ENCODE peak calls at places on chromosomes 13 and 19, in four cellular contexts. One of them, this sample, is unnamed.

GRCh38 chr19:29255912-29256311 is 43.0 kb upstream of the UQCRFS1 start:
- DNase-seq in GF-D8: no peak
- DNase-seq in endothelial cell of umbilical vein: no peak
- DNase-seq in PC-9: no peak
- DNase-seq in this sample: no peak

GRCh38 chr13:46679369-46680180 is 117.4 kb downstream of the ESD start:
- DNase-seq in PC-9: no peak
- DNase-seq in GF-D8: no peak
- DNase-seq in endothelial cell of umbilical vein: no peak
- DNase-seq in this sample: no peak

GRCh38 chr13:22703601-22704209 is 477.1 kb upstream of the SGCG start:
- DNase-seq in GF-D8: no peak
- DNase-seq in endothelial cell of umbilical vein: no peak
- DNase-seq in PC-9: no peak
- DNase-seq in this sample: no peak

GRCh38 chr13:52852444-52852843 is 4.0 kb upstream of the PCDH8 start:
- DNase-seq in PC-9: no peak
- DNase-seq in endothelial cell of umbilical vein: no peak
- DNase-seq in GF-D8: no peak
- DNase-seq in this sample: no peak

GRCh38 chr13:42720116-42720857 is 61.1 kb upstream of the FAM216B start:
- DNase-seq in PC-9: peak; percentile 51
- DNase-seq in GF-D8: no peak
- DNase-seq in endothelial cell of umbilical vein: peak; percentile 2
- DNase-seq in this sample: peak; percentile 89

GRCh38 chr19:6073858-6074708 is 36.2 kb downstream of the RFX2 start:
- DNase-seq in GF-D8: no peak
- DNase-seq in endothelial cell of umbilical vein: no peak
- DNase-seq in PC-9: no peak
- DNase-seq in this sample: no peak

GRCh38 chr13:50713849-50714248 is 129.6 kb downstream of the DLEU7 start:
- DNase-seq in endothelial cell of umbilical vein: no peak
- DNase-seq in GF-D8: peak; percentile 99
- DNase-seq in PC-9: no peak
- DNase-seq in this sample: peak; percentile 97

GRCh38 chr19:1410136-1410786 is 2.9 kb downstream of the DAZAP1 start:
- DNase-seq in endothelial cell of umbilical vein: peak; percentile 35
- DNase-seq in PC-9: no peak
- DNase-seq in GF-D8: no peak
- DNase-seq in this sample: no peak

GRCh38 chr19:35639321-35639639 is 2.3 kb upstream of the ETV2 start:
- DNase-seq in PC-9: no peak
- DNase-seq in endothelial cell of umbilical vein: no peak
- DNase-seq in GF-D8: no peak
- DNase-seq in this sample: no peak

GRCh38 chr13:38044067-38044466 is 174.5 kb upstream of the TRPC4 start:
- DNase-seq in GF-D8: no peak
- DNase-seq in endothelial cell of umbilical vein: no peak
- DNase-seq in PC-9: no peak
- DNase-seq in this sample: no peak

GRCh38 chr13:78660130-78660857 is 1.3 kb upstream of the OBI1 start:
- DNase-seq in GF-D8: no peak
- DNase-seq in endothelial cell of umbilical vein: peak; percentile 11
- DNase-seq in PC-9: no peak
- DNase-seq in this sample: no peak

GRCh38 chr19:33465834-33466233 is 55.8 kb downstream of the PEPD start:
- DNase-seq in PC-9: no peak
- DNase-seq in GF-D8: no peak
- DNase-seq in endothelial cell of umbilical vein: no peak
- DNase-seq in this sample: no peak

GRCh38 chr19:6005321-6006069 is 27.6 kb upstream of the RANBP3 start:
- DNase-seq in PC-9: no peak
- DNase-seq in GF-D8: no peak
- DNase-seq in endothelial cell of umbilical vein: no peak
- DNase-seq in this sample: no peak

GRCh38 chr13:60716296-60716695 is 319.3 kb downstream of the TDRD3 start:
- DNase-seq in GF-D8: no peak
- DNase-seq in endothelial cell of umbilical vein: no peak
- DNase-seq in PC-9: no peak
- DNase-seq in this sample: no peak

GRCh38 chr19:55345818-55346724 is 6.4 kb downstream of the KMT5C start:
- DNase-seq in GF-D8: no peak
- DNase-seq in endothelial cell of umbilical vein: no peak
- DNase-seq in PC-9: peak; percentile 85
- DNase-seq in this sample: no peak

GRCh38 chr19:20051841-20052768 is 12.8 kb upstream of the ZNF682 start:
- DNase-seq in PC-9: peak; percentile 92
- DNase-seq in GF-D8: peak; percentile 71
- DNase-seq in endothelial cell of umbilical vein: peak; percentile 92
- DNase-seq in this sample: no peak

GRCh38 chr19:19064811-19065745 is 1.3 kb downstream of the SLC25A42 start:
- DNase-seq in GF-D8: no peak
- DNase-seq in endothelial cell of umbilical vein: peak; percentile 28
- DNase-seq in PC-9: no peak
- DNase-seq in this sample: no peak

GRCh38 chr19:16594681-16595091 is 22.5 kb upstream of the SLC35E1 start:
- DNase-seq in PC-9: no peak
- DNase-seq in endothelial cell of umbilical vein: no peak
- DNase-seq in GF-D8: no peak
- DNase-seq in this sample: no peak

GRCh38 chr19:5293607-5294089 is 47.0 kb downstream of the PTPRS start:
- DNase-seq in endothelial cell of umbilical vein: no peak
- DNase-seq in GF-D8: no peak
- DNase-seq in PC-9: no peak
- DNase-seq in this sample: no peak

GRCh38 chr19:46710687-46711086 is 6.2 kb downstream of the PRKD2 start:
- DNase-seq in PC-9: no peak
- DNase-seq in endothelial cell of umbilical vein: no peak
- DNase-seq in GF-D8: no peak
- DNase-seq in this sample: no peak

GRCh38 chr13:101217086-101217485 is 199.2 kb downstream of the NALCN start:
- DNase-seq in endothelial cell of umbilical vein: no peak
- DNase-seq in PC-9: no peak
- DNase-seq in GF-D8: no peak
- DNase-seq in this sample: no peak

GRCh38 chr13:30319130-30319529 is 11.8 kb upstream of the KATNAL1 start:
- DNase-seq in endothelial cell of umbilical vein: no peak
- DNase-seq in PC-9: no peak
- DNase-seq in GF-D8: no peak
- DNase-seq in this sample: no peak

GRCh38 chr13:46211116-46211515 is 612 bp upstream of the LRRC63 start:
- DNase-seq in endothelial cell of umbilical vein: peak; percentile 3
- DNase-seq in PC-9: no peak
- DNase-seq in GF-D8: peak; percentile 51
- DNase-seq in this sample: no peak

GRCh38 chr13:109735567-109735966 is 50.8 kb downstream of the IRS2 start:
- DNase-seq in PC-9: no peak
- DNase-seq in endothelial cell of umbilical vein: no peak
- DNase-seq in GF-D8: no peak
- DNase-seq in this sample: no peak

GRCh38 chr13:36357692-36358091 is 11.5 kb upstream of the SPART start:
- DNase-seq in GF-D8: no peak
- DNase-seq in PC-9: no peak
- DNase-seq in endothelial cell of umbilical vein: no peak
- DNase-seq in this sample: no peak

GRCh38 chr19:1893791-1894190 is 8.5 kb upstream of the ABHD17A start:
- DNase-seq in PC-9: no peak
- DNase-seq in endothelial cell of umbilical vein: no peak
- DNase-seq in GF-D8: no peak
- DNase-seq in this sample: no peak

GRCh38 chr13:26710166-26710565 is 50.4 kb downstream of the GPR12 start:
- DNase-seq in endothelial cell of umbilical vein: no peak
- DNase-seq in PC-9: no peak
- DNase-seq in GF-D8: no peak
- DNase-seq in this sample: no peak

GRCh38 chr19:11373166-11373884 is 1.1 kb upstream of the SWSAP1 start:
- DNase-seq in PC-9: no peak
- DNase-seq in GF-D8: no peak
- DNase-seq in endothelial cell of umbilical vein: no peak
- DNase-seq in this sample: no peak

GRCh38 chr19:3360494-3361383 is 5.6 kb upstream of the NFIC start:
- DNase-seq in endothelial cell of umbilical vein: peak; percentile 47
- DNase-seq in GF-D8: peak; percentile 46
- DNase-seq in PC-9: no peak
- DNase-seq in this sample: no peak

GRCh38 chr19:52200044-52200443 is 10.2 kb downstream of the PPP2R1A start:
- DNase-seq in GF-D8: no peak
- DNase-seq in endothelial cell of umbilical vein: peak; percentile 31
- DNase-seq in PC-9: no peak
- DNase-seq in this sample: no peak

GRCh38 chr19:577439-578392 is 5.3 kb downstream of the BSG start:
- DNase-seq in endothelial cell of umbilical vein: no peak
- DNase-seq in GF-D8: no peak
- DNase-seq in PC-9: no peak
- DNase-seq in this sample: no peak

GRCh38 chr19:42065051-42065450 is 5.0 kb downstream of the GRIK5 start:
- DNase-seq in endothelial cell of umbilical vein: no peak
- DNase-seq in PC-9: no peak
- DNase-seq in GF-D8: no peak
- DNase-seq in this sample: no peak

GRCh38 chr19:13983213-13983889 is 22.8 kb downstream of the RFX1 start:
- DNase-seq in endothelial cell of umbilical vein: no peak
- DNase-seq in GF-D8: no peak
- DNase-seq in PC-9: no peak
- DNase-seq in this sample: no peak

GRCh38 chr13:36131215-36131930 is at the start of gene DCLK1:
- DNase-seq in PC-9: peak; percentile 31
- DNase-seq in GF-D8: no peak
- DNase-seq in endothelial cell of umbilical vein: no peak
- DNase-seq in this sample: no peak

GRCh38 chr13:41356788-41357187 is 45.7 kb downstream of the NAA16 start:
- DNase-seq in PC-9: no peak
- DNase-seq in endothelial cell of umbilical vein: peak; percentile 26
- DNase-seq in GF-D8: peak; percentile 90
- DNase-seq in this sample: no peak

GRCh38 chr13:44932850-44933251 is 56.4 kb downstream of the NUFIP1 start:
- DNase-seq in GF-D8: no peak
- DNase-seq in PC-9: no peak
- DNase-seq in endothelial cell of umbilical vein: peak; percentile 93
- DNase-seq in this sample: no peak

GRCh38 chr19:11480927-11481776 is at the start of gene ELAVL3:
- DNase-seq in GF-D8: no peak
- DNase-seq in PC-9: no peak
- DNase-seq in endothelial cell of umbilical vein: no peak
- DNase-seq in this sample: no peak

GRCh38 chr19:778910-779653 is 18.2 kb upstream of the PTBP1 start:
- DNase-seq in GF-D8: no peak
- DNase-seq in PC-9: peak; percentile 64
- DNase-seq in endothelial cell of umbilical vein: peak; percentile 55
- DNase-seq in this sample: no peak

GRCh38 chr19:1725100-1726064 is 27.9 kb upstream of the ONECUT3 start:
- DNase-seq in GF-D8: no peak
- DNase-seq in PC-9: no peak
- DNase-seq in endothelial cell of umbilical vein: peak; percentile 36
- DNase-seq in this sample: no peak